ENCODE peak calls at places on chromosomes 11 and 22, in five cellular contexts. B is nephron progenitor cell, J is tibial nerve, X is sigmoid colon, T is GM23338. G is an unnamed sample.

GRCh38 chr11:96905084-96905641 is 515.4 kb downstream of the JRKL start:
- DNase-seq in B (no peak), T (no peak), X (no peak), J (no peak), G (no peak)

GRCh38 chr22:26770624-26771023 is 113.2 kb downstream of the MIAT start:
- DNase-seq in T (no peak), B (no peak), J (no peak), X (no peak), G (no peak)

GRCh38 chr11:42410251-42410956 is 901.4 kb upstream of the API5 start:
- DNase-seq in B (no peak), T (no peak), J (no peak), X (no peak), G (no peak)

GRCh38 chr11:99098258-99098657 is 77.5 kb downstream of the CNTN5 start:
- DNase-seq in B (no peak), X (no peak), T (no peak), J (no peak), G (no peak)

GRCh38 chr22:30127749-30128166 is 47.5 kb downstream of the HORMAD2 start:
- DNase-seq in T (no peak), B (no peak), J (no peak), X (no peak), G (no peak)

GRCh38 chr11:129247129-129247528 is 55.0 kb upstream of the ARHGAP32 start:
- DNase-seq in X (no peak), J (no peak), B (no peak), T (no peak), G (no peak)

GRCh38 chr22:27105142-27106025 is 448.0 kb downstream of the MIAT start:
- DNase-seq in T (no peak), B (no peak), J (peak; percentile 67), X (peak; percentile 96), G (no peak)

GRCh38 chr22:22397292-22397870 is 111.2 kb downstream of the ZNF280B start:
- DNase-seq in J (peak; percentile 46), B (peak; percentile 18), T (peak; percentile 15), X (peak; percentile 80), G (no peak)

GRCh38 chr11:107713009-107713408 is 1.2 kb upstream of the SLN start:
- DNase-seq in J (no peak), B (no peak), T (no peak), X (no peak), G (no peak)

GRCh38 chr11:69297225-69297925 is 3.4 kb downstream of the MYEOV start:
- DNase-seq in B (no peak), T (no peak), X (peak; percentile 93), J (peak; percentile 93), G (peak; percentile 76)

GRCh38 chr11:118232659-118233058 is 7.8 kb upstream of the JAML start:
- DNase-seq in X (no peak), T (no peak), J (no peak), B (no peak), G (no peak)

GRCh38 chr22:40806711-40807110 is 12.4 kb downstream of the SLC25A17 start:
- DNase-seq in X (no peak), J (no peak), B (no peak), T (no peak), G (no peak)

GRCh38 chr11:112880454-112880853 is 80.8 kb upstream of the NCAM1 start:
- DNase-seq in J (no peak), B (no peak), T (no peak), X (no peak), G (no peak)

GRCh38 chr11:32658639-32659406 is 75.2 kb downstream of the EIF3M start:
- DNase-seq in J (no peak), B (no peak), X (no peak), T (no peak), G (no peak)

GRCh38 chr11:127590319-127590718 is 589.7 kb upstream of the KIRREL3 start:
- DNase-seq in J (no peak), T (no peak), X (no peak), B (no peak), G (no peak)

GRCh38 chr11:11866203-11866602 is 24.4 kb downstream of the USP47 start:
- DNase-seq in B (no peak), T (no peak), X (no peak), J (no peak), G (no peak)

GRCh38 chr22:47169801-47170140 is 407.3 kb downstream of the TBC1D22A start:
- DNase-seq in T (no peak), B (no peak), J (no peak), X (no peak), G (peak; percentile 6)

GRCh38 chr22:22710719-22711531 is 66.5 kb downstream of the GGTLC2 start:
- DNase-seq in T (peak; percentile 70), J (peak; percentile 64), B (peak; percentile 81), X (no peak), G (peak; percentile 82)

GRCh38 chr22:28172948-28173360 is 253.9 kb upstream of the PITPNB start:
- DNase-seq in T (no peak), X (no peak), B (no peak), J (no peak), G (no peak)

GRCh38 chr11:45994421-45995341 is 72.2 kb downstream of the LARGE2 start:
- DNase-seq in X (no peak), T (peak; percentile 83), B (peak; percentile 20), J (no peak), G (no peak)

GRCh38 chr11:3840289-3840869 is 380 bp downstream of the RHOG start:
- DNase-seq in T (peak; percentile 51), B (peak; percentile 80), X (no peak), J (peak; percentile 38), G (no peak)

GRCh38 chr11:57549983-57550382 is 12.6 kb downstream of the SMTNL1 start:
- DNase-seq in J (no peak), T (no peak), B (no peak), X (no peak), G (no peak)

GRCh38 chr11:87223816-87224215 is 186.1 kb downstream of the TMEM135 start:
- DNase-seq in X (no peak), B (no peak), J (no peak), T (no peak), G (no peak)

GRCh38 chr11:91823252-91823830 is 401.3 kb upstream of the FAT3 start:
- DNase-seq in B (no peak), T (no peak), X (no peak), J (no peak), G (no peak)

GRCh38 chr22:47151490-47151889 is 389.0 kb downstream of the TBC1D22A start:
- DNase-seq in B (no peak), T (no peak), J (no peak), X (no peak), G (no peak)

GRCh38 chr11:17508306-17508705 is 31.7 kb upstream of the ABCC8 start:
- DNase-seq in B (no peak), X (no peak), T (no peak), J (no peak), G (no peak)

GRCh38 chr11:75802913-75803820 is 11.8 kb upstream of the UVRAG start:
- DNase-seq in X (peak; percentile 88), B (peak; percentile 84), T (peak; percentile 86), J (peak; percentile 93), G (peak; percentile 44)

GRCh38 chr11:8775341-8776133 is 92.9 kb downstream of the RPL27A start:
- DNase-seq in X (no peak), B (no peak), J (no peak), T (no peak), G (no peak)
- TF ChIP-seq CTCF in X (no peak), B (no peak), J (no peak), T (no peak), G (no peak)

GRCh38 chr11:125869526-125869925 is 17.9 kb upstream of the HYLS1 start:
- DNase-seq in T (no peak), J (no peak), B (no peak), X (no peak), G (no peak)
- TF ChIP-seq CTCF in T (no peak), J (no peak), B (no peak), X (no peak), G (no peak)

GRCh38 chr22:31627223-31627731 is 34.7 kb downstream of the PISD start:
- DNase-seq in B (no peak), J (no peak), T (no peak), X (no peak), G (no peak)

GRCh38 chr22:31629741-31630184 is 32.3 kb downstream of the PISD start:
- DNase-seq in J (no peak), B (no peak), X (no peak), T (peak; percentile 21), G (no peak)

GRCh38 chr22:31630331-31631329 is 31.4 kb downstream of the PISD start:
- DNase-seq in X (peak; percentile 88), J (peak; percentile 55), B (peak; percentile 88), T (peak; percentile 95), G (peak; percentile 75)

GRCh38 chr22:31628362-31628761 is 33.7 kb downstream of the PISD start:
- DNase-seq in B (no peak), X (no peak), T (no peak), J (no peak), G (no peak)

DNA sequence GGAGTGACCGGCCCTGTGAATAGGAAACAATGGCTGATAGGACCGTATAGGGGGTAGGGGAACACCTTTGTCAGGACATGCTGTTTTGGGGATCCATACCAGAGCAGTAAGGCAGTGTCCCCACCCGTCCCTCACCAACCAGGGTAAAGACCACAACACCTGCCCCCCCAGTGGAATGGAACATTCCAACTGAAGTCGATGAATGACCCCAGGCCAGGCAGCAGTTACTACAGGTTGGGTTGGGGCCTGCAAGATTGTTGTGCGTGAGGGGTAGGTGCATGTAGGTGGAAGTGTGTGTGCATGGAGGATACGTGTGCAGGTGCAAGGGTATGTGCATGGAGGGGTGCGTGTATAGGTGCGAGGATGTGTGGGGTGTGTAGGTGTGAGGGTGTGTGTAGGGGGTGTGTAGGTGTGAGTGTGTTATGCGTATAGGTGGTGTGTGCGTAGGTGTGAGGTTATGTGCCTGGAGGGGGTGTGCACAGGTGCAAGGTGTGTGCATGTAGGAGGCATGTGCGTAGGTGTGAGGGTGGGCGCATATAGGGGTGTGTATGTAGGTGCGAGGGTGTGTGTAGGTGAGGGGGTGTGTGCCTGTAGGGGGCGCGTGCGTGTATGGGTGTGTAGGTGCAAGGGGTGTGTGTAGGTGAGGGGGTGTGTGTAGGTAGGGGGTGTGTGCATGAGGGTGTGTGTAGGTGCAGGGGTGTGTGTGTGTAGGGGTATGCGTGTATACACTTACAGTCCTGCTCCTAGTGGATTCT is 32.9 kb downstream of the PISD start:
- DNase-seq in B (no peak), J (no peak), T (no peak), X (no peak), G (no peak)
- TF ChIP-seq CTCF in B (no peak), J (no peak), T (no peak), X (no peak), G (no peak)

DNA sequence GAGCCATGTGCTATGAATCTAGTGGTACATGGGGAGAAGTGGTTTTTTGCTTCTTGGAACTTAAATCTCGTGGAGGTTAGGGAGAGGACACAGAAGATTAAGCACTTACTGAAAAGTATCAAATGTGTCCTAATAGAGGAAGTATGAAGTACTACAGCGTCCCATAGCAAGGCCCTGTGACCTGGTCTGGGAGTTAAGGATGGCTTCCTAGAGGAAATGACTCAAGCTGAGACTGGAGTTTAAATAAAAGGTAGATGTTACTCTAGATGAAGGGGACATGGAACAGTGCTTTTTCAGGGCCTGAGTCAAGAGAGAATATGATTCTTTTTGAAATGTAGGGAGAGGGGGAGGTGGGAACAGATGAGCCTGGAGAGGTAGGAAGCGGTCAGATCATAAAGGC is 202.9 kb downstream of the GRIK4 start:
- DNase-seq in X (no peak), J (no peak), B (no peak), T (no peak), G (no peak)
- TF ChIP-seq CTCF in X (no peak), J (no peak), B (no peak), T (no peak), G (no peak)

GRCh38 chr22:48574776-48575566 is 1252.7 kb downstream of the BRD1 start:
- DNase-seq in T (peak; percentile 66), X (no peak), J (no peak), B (peak; percentile 86), G (peak; percentile 83)
- TF ChIP-seq CTCF in T (no peak), X (peak; percentile 26), J (peak; percentile 76), B (peak; percentile 46), G (peak; percentile 51)

G was measured in mesothelial cell of epicardium.